ENCODE peak calls at places on chromosomes 12 and 14, in five cellular contexts. A is mammary epithelial cell; U is lower lobe of right lung; X is CD8-positive, alpha-beta T cell; Y is sigmoid colon. P is an unnamed sample.
A peak's percentile ranks its signal among the peaks of the same experiment; 100 is the strongest.

GRCh38 chr12:105317942-105318614 is 12.4 kb upstream of the C12orf75 start:
- DNase-seq in U (no peak), X (no peak), Y (no peak), A (no peak), P (no peak)

GRCh38 chr12:92696240-92696639 is 6.5 kb upstream of the PLEKHG7 start:
- DNase-seq in Y (no peak), A (no peak), U (peak; percentile 49), X (no peak), P (no peak)

GRCh38 chr12:42756841-42757661 is 167.5 kb upstream of the PRICKLE1 start:
- DNase-seq in X (no peak), A (peak; percentile 98), Y (no peak), U (no peak), P (no peak)

GRCh38 chr12:3207858-3208257 is 130.7 kb downstream of the TSPAN9 start:
- DNase-seq in U (no peak), A (no peak), Y (no peak), X (no peak), P (no peak)

GRCh38 chr14:61503167-61503801 is 181.9 kb downstream of the PRKCH start:
- DNase-seq in U (no peak), Y (no peak), A (peak; percentile 87), X (peak; percentile 62), P (no peak)

GRCh38 chr14:106657460-106657859 is 1131.1 kb downstream of the TMEM121 start:
- DNase-seq in X (peak; percentile 74), U (no peak), A (no peak), Y (no peak), P (no peak)

GRCh38 chr14:94307410-94307992 is 14.4 kb upstream of the SERPINA10 start:
- DNase-seq in Y (no peak), X (no peak), A (peak; percentile 30), U (no peak), P (no peak)

GRCh38 chr14:67940894-67941455 is 121.4 kb downstream of the RAD51B start:
- DNase-seq in Y (no peak), A (peak; percentile 57), X (no peak), U (no peak), P (no peak)

GRCh38 chr12:43011383-43011926 is 421.9 kb upstream of the PRICKLE1 start:
- DNase-seq in X (no peak), A (no peak), U (no peak), Y (no peak), P (no peak)

GRCh38 chr14:99685061-99685995 is 1.2 kb downstream of the CYP46A1 start:
- DNase-seq in A (no peak), X (no peak), U (no peak), Y (peak; percentile 49), P (peak; percentile 45)

GRCh38 chr12:133081408-133081806 is 684 bp downstream of the ZNF140 start:
- DNase-seq in U (no peak), A (no peak), X (no peak), Y (no peak), P (peak; percentile 21)

GRCh38 chr12:12671850-12672660 is 23.9 kb downstream of the GPR19 start:
- DNase-seq in A (peak; percentile 28), X (no peak), Y (no peak), U (no peak), P (no peak)

GRCh38 chr14:103332143-103332919 is 1.7 kb upstream of the EIF5 start:
- DNase-seq in A (no peak), Y (no peak), U (no peak), X (no peak), P (no peak)

GRCh38 chr12:2170376-2170775 is 117.6 kb downstream of the CACNA1C start:
- DNase-seq in A (peak; percentile 30), Y (peak; percentile 69), U (no peak), X (no peak), P (no peak)

GRCh38 chr14:50353126-50353525 is 41.0 kb downstream of the DMAC2L start:
- DNase-seq in U (no peak), A (no peak), X (no peak), Y (no peak), P (no peak)

GRCh38 chr12:31749024-31749704 is 20.3 kb upstream of the AMN1 start:
- DNase-seq in Y (no peak), X (peak; percentile 31), A (peak; percentile 100), U (peak; percentile 67), P (peak; percentile 93)

GRCh38 chr12:2668816-2669215 is 126.0 kb upstream of the FKBP4 start:
- DNase-seq in U (no peak), A (no peak), X (no peak), Y (no peak), P (no peak)

GRCh38 chr14:47442206-47442605 is 233.2 kb downstream of the MDGA2 start:
- DNase-seq in Y (no peak), A (peak; percentile 5), X (no peak), U (no peak), P (no peak)

GRCh38 chr14:105200074-105200473 is 19.0 kb upstream of the NUDT14 start:
- DNase-seq in U (no peak), A (no peak), Y (no peak), X (no peak), P (peak; percentile 69)

GRCh38 chr14:84144166-84144565 is 1385.8 kb upstream of the FLRT2 start:
- DNase-seq in X (no peak), Y (no peak), U (no peak), A (no peak), P (no peak)

GRCh38 chr12:103546959-103547358 is 40.1 kb upstream of the STAB2 start:
- DNase-seq in Y (no peak), A (no peak), X (no peak), U (no peak), P (no peak)

GRCh38 chr14:25537846-25538455 is 488.0 kb upstream of the STXBP6 start:
- DNase-seq in X (no peak), A (no peak), U (no peak), Y (no peak), P (no peak)

GRCh38 chr12:67790660-67791059 is 142.1 kb downstream of the DYRK2 start:
- DNase-seq in A (no peak), Y (no peak), X (no peak), U (no peak), P (no peak)

GRCh38 chr12:116878567-116879508 is 2.4 kb downstream of the HRK start:
- DNase-seq in X (no peak), A (peak; percentile 45), U (no peak), Y (no peak), P (no peak)

GRCh38 chr14:31787377-31787776 is 226.2 kb downstream of the NUBPL start:
- DNase-seq in U (no peak), Y (no peak), X (no peak), A (peak; percentile 28), P (no peak)

GRCh38 chr12:49294804-49295086 is 202 bp upstream of the PRPH start:
- DNase-seq in X (no peak), U (no peak), Y (no peak), A (no peak), P (no peak)

GRCh38 chr12:4027412-4027811 is 154.2 kb upstream of the PARP11 start:
- DNase-seq in X (peak; percentile 58), A (no peak), Y (no peak), U (peak; percentile 53), P (peak; percentile 26)

GRCh38 chr14:22820731-22821130 is 5.5 kb upstream of the SLC7A7 start:
- DNase-seq in U (no peak), Y (no peak), X (no peak), A (peak; percentile 63), P (no peak)

GRCh38 chr14:24246765-24247212 is 4.4 kb upstream of the TINF2 start:
- DNase-seq in U (no peak), A (no peak), Y (no peak), X (no peak), P (peak; percentile 6)

GRCh38 chr12:131266591-131267467 is 313.1 kb downstream of the ADGRD1 start:
- DNase-seq in X (no peak), Y (no peak), A (no peak), U (peak; percentile 37), P (no peak)
- H3K27ac ChIP-seq in X (no peak overlapping the region), Y (no peak overlapping the region), A (no peak overlapping the region), U (no peak overlapping the region), P (no peak overlapping the region)

DNA sequence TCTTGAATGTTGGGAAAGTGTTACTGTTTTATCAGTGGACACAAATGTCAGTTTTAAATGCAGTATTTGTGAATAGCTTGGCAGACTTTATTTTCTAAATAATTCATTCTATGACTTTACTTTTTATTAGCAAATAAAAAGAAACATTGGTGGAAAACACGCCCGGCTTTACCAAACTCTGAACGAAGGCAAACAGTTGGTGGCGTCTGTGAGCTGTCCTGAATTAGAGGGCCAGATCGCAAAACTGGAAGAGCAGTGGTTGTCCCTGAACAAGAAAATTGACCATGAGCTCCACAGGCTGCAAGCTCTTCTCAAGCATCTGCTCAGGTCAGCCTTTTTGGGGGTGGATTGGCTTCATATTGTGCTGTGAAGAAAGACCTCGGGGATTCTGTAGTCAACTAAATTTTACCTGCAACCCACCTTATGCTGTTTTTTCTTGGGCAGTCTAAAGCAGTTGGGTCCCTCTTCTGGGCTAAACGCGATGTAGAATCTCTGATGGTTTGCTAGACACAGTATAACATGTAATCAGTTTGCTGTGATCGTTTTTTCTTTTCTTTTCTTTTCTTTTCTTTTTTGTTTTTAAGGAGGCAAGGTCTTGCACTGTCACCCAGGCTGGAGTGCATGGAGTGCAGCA is 156.4 kb downstream of the ESR2 start:
- DNase-seq in X (no peak), A (no peak), U (no peak), Y (no peak), P (no peak)
- TF ChIP-seq CTCF in X (no peak), A (no peak), U (no peak), Y (no peak), P (no peak)

GRCh38 chr12:108788911-108789310 is 57.6 kb upstream of the CORO1C start:
- DNase-seq in U (no peak), X (no peak), A (no peak), Y (no peak), P (no peak)
- H3K36me3 ChIP-seq in U (peaks cover 96% of the 10 kb centered on the region), X (peaks cover 20% of the 10 kb centered on the region), A (peaks cover 24% of the 10 kb centered on the region), Y (peaks cover 59% of the 10 kb centered on the region), P (peaks cover 49% of the 10 kb centered on the region)

GRCh38 chr12:120583478-120584030 is 2.4 kb upstream of the POP5 start:
- DNase-seq in U (peak; percentile 80), Y (peak; percentile 85), A (peak; percentile 40), X (peak; percentile 87), P (peak; percentile 68)

GRCh38 chr12:120586860-120587259 is 5.7 kb upstream of the POP5 start:
- DNase-seq in U (no peak), Y (no peak), X (no peak), A (no peak), P (no peak)

GRCh38 chr12:120586216-120586615 is 5.0 kb upstream of the POP5 start:
- DNase-seq in A (no peak), Y (no peak), X (no peak), U (no peak), P (no peak)

GRCh38 chr12:120581998-120582397 is 796 bp upstream of the POP5 start:
- DNase-seq in A (no peak), X (no peak), U (no peak), Y (no peak), P (no peak)

DNA sequence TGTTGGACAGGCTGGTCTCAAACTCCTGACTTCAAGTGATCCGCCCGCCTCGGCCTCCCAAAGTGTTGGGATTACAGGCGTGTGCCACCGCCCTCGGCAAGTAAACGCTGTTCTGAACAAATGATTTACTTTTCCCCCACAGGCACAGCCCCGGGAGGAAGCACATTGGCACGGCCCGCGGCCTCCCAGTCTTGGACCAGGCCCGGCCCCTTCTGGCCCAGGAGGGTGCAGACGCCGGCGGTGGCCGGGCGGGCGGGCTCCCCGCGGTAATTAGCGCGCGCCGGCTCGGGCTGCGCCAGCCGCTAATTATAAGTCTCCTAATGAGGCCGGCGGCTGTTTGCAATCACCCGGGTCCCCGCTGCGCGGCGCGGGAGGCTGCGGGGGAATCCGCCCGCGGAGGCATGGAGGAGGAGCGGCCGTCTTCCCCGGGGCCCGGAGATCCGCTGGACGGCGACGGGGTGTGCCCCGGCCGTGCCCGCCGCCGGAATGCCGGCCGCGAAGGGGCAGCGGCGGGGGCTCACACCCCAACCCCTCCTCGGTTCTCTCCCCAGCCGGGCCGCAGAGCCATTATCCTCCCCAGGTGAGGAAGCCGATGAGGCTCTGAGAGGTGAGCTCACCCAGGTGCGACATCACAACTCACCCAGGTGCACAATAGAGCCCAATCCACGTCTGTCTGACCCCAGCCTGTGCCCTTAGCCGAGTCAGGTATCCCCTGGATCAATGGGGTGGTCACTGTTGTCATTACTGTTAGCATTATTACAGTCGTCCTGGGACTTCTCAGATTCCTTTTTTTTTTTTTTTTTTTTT is 3.3 kb upstream of the POP5 start:
- DNase-seq in U (peak; percentile 65), Y (peak; percentile 68), A (peak; percentile 18), X (peak; percentile 57), P (peak; percentile 93)
- H3K27ac ChIP-seq in U (peak overlapping the region; percentile 41), Y (peak overlapping the region; percentile 34), A (no peak overlapping the region), X (no peak overlapping the region), P (no peak overlapping the region)

P was measured in upper lobe of left lung.